ENCODE peak calls at places on chromosomes 4 and X, in six cellular contexts. T is EL, M is NCI-H1694 treated with DMSO at 0.1 percent for 48 hours, O is H4, C is GM23338, V is Caki2. Z is an unnamed sample.

GRCh38 chrX:12811658-12812057 is 20.4 kb downstream of the PRPS2 start:
- DNase-seq in O (no peak), T (no peak), M (no peak), C (no peak), V (no peak), Z (no peak)

GRCh38 chr4:145731026-145731425 is 51.1 kb downstream of the C4orf51 start:
- DNase-seq in C (no peak), V (peak), T (peak), M (peak), O (peak), Z (peak)

GRCh38 chrX:31590581-31591113 is 518.8 kb upstream of the FTHL17 start:
- DNase-seq in V (peak), C (no peak), T (peak), M (no peak), O (peak), Z (no peak)

GRCh38 chr4:88880501-88881226 is 176.3 kb downstream of the FAM13A start:
- DNase-seq in C (no peak), O (no peak), V (no peak), M (no peak), T (no peak), Z (no peak)

GRCh38 chr4:56227301-56227835 is 159.9 kb downstream of the AASDH start:
- DNase-seq in C (no peak), T (no peak), M (no peak), O (no peak), V (no peak), Z (no peak)

GRCh38 chr4:44535981-44536380 is 87.4 kb upstream of the KCTD8 start:
- DNase-seq in M (no peak), O (no peak), C (no peak), V (no peak), T (no peak), Z (no peak)

GRCh38 chr4:169337510-169337909 is 66.8 kb upstream of the SH3RF1 start:
- DNase-seq in C (no peak), M (no peak), V (no peak), O (no peak), T (peak), Z (no peak)

GRCh38 chr4:8817081-8817812 is 54.4 kb downstream of the HMX1 start:
- DNase-seq in T (no peak), M (no peak), O (no peak), C (no peak), V (no peak), Z (no peak)

GRCh38 chr4:76571274-76571673 is 136.2 kb downstream of the SHROOM3 start:
- DNase-seq in V (no peak), C (no peak), M (no peak), O (no peak), T (no peak), Z (no peak)

GRCh38 chr4:11505225-11505971 is 76.7 kb upstream of the HS3ST1 start:
- DNase-seq in M (no peak), V (peak), O (peak), T (no peak), C (no peak), Z (no peak)

GRCh38 chrX:111098874-111099273 is 2.9 kb downstream of the PAK3 start:
- DNase-seq in C (peak), O (peak), T (peak), M (peak), V (no peak), Z (no peak)

GRCh38 chrX:108169768-108170167 is 78.2 kb downstream of the ATG4A start:
- DNase-seq in M (no peak), C (no peak), V (no peak), T (no peak), O (no peak), Z (no peak)

GRCh38 chr4:13892739-13893105 is 265.2 kb upstream of the BOD1L1 start:
- DNase-seq in O (peak), T (no peak), V (no peak), M (no peak), C (no peak), Z (no peak)

GRCh38 chrX:13487731-13488505 is 81.5 kb upstream of the EGFL6 start:
- DNase-seq in O (peak), V (peak), C (peak), T (peak), M (peak), Z (peak)

GRCh38 chr4:145804134-145804533 is 124.2 kb downstream of the C4orf51 start:
- DNase-seq in O (peak), C (no peak), M (no peak), V (no peak), T (peak), Z (peak)

GRCh38 chrX:97109730-97110129 is 226.0 kb downstream of the RPA4 start:
- DNase-seq in M (no peak), O (no peak), V (no peak), T (no peak), C (no peak), Z (no peak)

GRCh38 chrX:68894513-68895338 is 65.9 kb downstream of the EFNB1 start:
- DNase-seq in M (no peak), C (peak), V (no peak), T (no peak), O (peak), Z (no peak)

GRCh38 chrX:9071031-9071650 is 37.2 kb upstream of the FAM9B start:
- DNase-seq in V (peak), O (no peak), M (no peak), T (peak), C (no peak), Z (no peak)

GRCh38 chrX:9612146-9612505 is 147.3 kb downstream of the TBL1X start:
- DNase-seq in T (no peak), M (no peak), V (no peak), C (no peak), O (no peak), Z (no peak)